ENCODE peak calls at places on chromosome 2, in eight cellular contexts. A is H9; P is ovary; F is GM23248; C is transverse colon; S is A549; T is CD8-positive, alpha-beta memory T cell; O is cardiac muscle cell. R is an unnamed sample. For H3K9me3, the result is how much of the 10 kb centered on the place peaks cover.

GRCh38 chr2:187506416-187506815 is 47.8 kb downstream of the TFPI start:
- DNase-seq in A (no peak), P (no peak), F (no peak), C (no peak), S (no peak), T (no peak), O (no peak), R (no peak)

GRCh38 chr2:189298481-189298880 is 118.9 kb upstream of the COL5A2 start:
- DNase-seq in A (no peak), P (no peak), F (peak), C (no peak), S (no peak), T (no peak), O (no peak), R (no peak)

GRCh38 chr2:9439536-9439935 is 16.1 kb downstream of the CPSF3 start:
- DNase-seq in A (no peak), P (no peak), F (peak), C (no peak), S (no peak), T (no peak), O (no peak), R (no peak)

GRCh38 chr2:1153959-1154358 is 203.3 kb downstream of the SNTG2 start:
- DNase-seq in A (no peak), P (no peak), F (no peak), C (peak), S (no peak), T (no peak), O (no peak), R (no peak)

GRCh38 chr2:185208261-185208660 is 530.3 kb upstream of the FSIP2 start:
- DNase-seq in A (peak), P (no peak), F (no peak), C (peak), S (peak), T (no peak), O (peak), R (no peak)

GRCh38 chr2:46400041-46400440 is 79.3 kb upstream of the TMEM247 start:
- DNase-seq in A (no peak), P (no peak), F (no peak), C (no peak), S (no peak), T (no peak), O (no peak), R (no peak)

GRCh38 chr2:148023861-148024260 is 3.0 kb downstream of the MBD5 start:
- DNase-seq in A (no peak), P (no peak), F (no peak), C (no peak), S (no peak), T (no peak), O (no peak), R (peak)

GRCh38 chr2:171566099-171566498 is 43.8 kb downstream of the CYBRD1 start:
- DNase-seq in A (no peak), P (no peak), F (no peak), C (no peak), S (no peak), T (no peak), O (no peak), R (no peak)

GRCh38 chr2:239710953-239711861 is 310.4 kb upstream of the HDAC4 start:
- DNase-seq in A (peak), P (peak), F (no peak), C (no peak), S (no peak), T (no peak), O (no peak), R (no peak)
- H3K9me3 ChIP-seq in A (under half), P (under half), F (under half), C (under half), S (under half), T (under half), O (under half), R (under half)

DNA sequence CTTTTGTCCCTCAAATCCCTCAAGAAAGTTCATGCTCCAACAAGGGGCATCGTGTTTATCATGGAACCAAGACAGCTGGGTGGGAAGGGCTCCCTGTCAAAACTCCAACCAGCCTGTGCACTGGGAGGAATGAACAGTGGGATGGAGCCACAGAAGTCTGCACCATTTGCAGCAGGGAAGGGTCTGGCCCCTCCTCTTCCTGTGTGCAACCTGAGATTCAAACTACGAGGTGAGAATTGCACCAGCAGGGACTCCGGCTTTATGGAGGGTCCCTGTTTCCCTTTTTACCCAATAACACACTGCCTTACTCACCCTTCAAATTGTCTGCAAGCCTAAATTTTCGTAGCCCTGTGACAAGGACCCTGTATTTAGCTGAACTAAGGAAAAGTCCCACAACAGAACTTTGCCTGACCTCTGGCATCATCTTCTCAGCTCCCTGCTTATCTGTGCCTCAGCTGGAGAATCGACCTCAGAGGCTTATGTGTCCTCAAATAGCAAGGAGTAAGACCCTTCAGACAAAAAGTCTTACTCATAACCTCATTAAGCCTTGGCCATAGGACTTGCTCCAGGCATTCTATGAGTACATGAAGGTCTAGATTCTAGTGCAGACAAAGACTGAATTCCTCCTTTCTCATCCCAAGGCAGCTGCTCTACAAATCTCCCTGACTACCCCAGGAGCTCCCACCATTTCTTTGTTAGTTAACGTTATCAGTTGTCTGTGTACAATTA is 178.3 kb upstream of the SERPINE2 start:
- DNase-seq in A (no peak), P (no peak), F (peak), C (no peak), S (no peak), T (no peak), O (no peak), R (no peak)
- H3K9me3 ChIP-seq in A (under half), P (under half), F (under half), C (under half), S (under half), T (under half), O (under half), R (under half)

GRCh38 chr2:229221641-229222040 is 49.4 kb downstream of the PID1 start:
- DNase-seq in A (no peak), P (no peak), F (no peak), C (no peak), S (no peak), T (no peak), O (no peak), R (no peak)
- H3K9me3 ChIP-seq in A (under half), P (under half), F (under half), C (under half), S (under half), T (under half), O (under half), R (under half)

GRCh38 chr2:83364264-83364663 is 1094.8 kb downstream of the SUCLG1 start:
- DNase-seq in A (no peak), P (no peak), F (peak), C (no peak), S (no peak), T (no peak), O (no peak), R (no peak)
- H3K9me3 ChIP-seq in A (under half), P (under half), F (under half), C (under half), S (under half), T (under half), O (under half), R (under half)

DNA sequence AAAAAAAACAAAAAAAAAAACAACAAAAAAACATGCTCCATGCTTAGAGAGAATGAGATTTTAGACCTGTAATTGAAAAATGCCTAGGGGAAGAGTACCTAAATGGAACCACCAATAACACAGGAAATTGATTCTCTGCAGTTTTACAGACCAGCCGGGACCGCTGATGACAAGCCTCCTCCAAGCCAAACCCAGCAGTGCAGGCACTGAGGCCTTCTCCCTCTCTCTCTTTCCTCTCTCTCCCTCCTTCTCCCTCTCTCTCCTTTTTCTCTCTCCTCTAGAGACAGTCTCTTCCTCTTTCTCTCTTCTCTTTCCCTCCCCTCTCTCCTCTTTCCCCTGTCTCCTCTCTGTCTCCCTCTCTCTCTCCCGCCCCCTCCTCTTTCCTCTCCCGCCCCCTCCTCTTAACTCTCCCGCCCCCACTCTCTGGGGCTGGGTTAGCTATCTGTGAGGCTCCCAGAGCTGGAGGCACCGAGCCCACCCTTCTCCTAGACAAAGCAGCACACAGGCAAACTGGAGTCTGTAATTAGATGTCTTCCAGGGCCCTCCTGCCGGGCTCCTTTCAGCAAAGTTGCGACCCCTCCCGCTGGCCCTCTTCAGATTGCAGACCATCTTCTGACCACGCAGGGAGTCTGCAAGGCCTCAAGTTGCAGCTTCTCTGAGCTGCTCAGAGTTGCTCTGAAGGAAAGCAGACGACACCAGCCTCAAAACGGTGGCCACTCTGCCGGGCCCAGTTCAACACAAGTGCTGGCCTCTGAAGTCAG is 228.7 kb upstream of the COPS8 start:
- DNase-seq in A (no peak), P (no peak), F (no peak), C (no peak), S (no peak), T (no peak), O (peak), R (no peak)
- H3K9me3 ChIP-seq in A (under half), P (under half), F (under half), C (under half), S (under half), T (under half), O (under half), R (under half)